ENCODE peak calls at places on chromosome 16, in seven cellular contexts. N is HCT116, I is H1, J is GM12878, G is K562, T is SK-N-SH, L is HepG2. M is an unnamed sample.

GRCh38 chr16:85864965-85865364 is 34.0 kb upstream of the IRF8 start:
- DNase-seq in N (no peak), L (no peak), J (no peak), T (no peak), I (no peak), G (no peak), M (no peak)

GRCh38 chr16:27431773-27432599 is 30.0 kb downstream of the IL21R start:
- DNase-seq in N (no peak), I (no peak), J (no peak), L (no peak), G (no peak), T (no peak), M (no peak)

GRCh38 chr16:79288046-79288445 is 312.5 kb downstream of the MAF start:
- DNase-seq in I (no peak), L (no peak), J (no peak), N (no peak), T (no peak), G (no peak), M (no peak)

GRCh38 chr16:84262939-84263338 is 23.1 kb upstream of the KCNG4 start:
- DNase-seq in T (no peak), G (no peak), L (no peak), J (no peak), I (no peak), N (no peak), M (no peak)

GRCh38 chr16:8675183-8676159 is 1.1 kb downstream of the ABAT start:
- DNase-seq in J (no peak), L (peak), G (no peak), T (peak), I (no peak), N (no peak), M (no peak)

GRCh38 chr16:68744744-68745280 is 7.7 kb downstream of the CDH1 start:
- DNase-seq in T (no peak), G (no peak), I (no peak), N (peak), L (peak), J (no peak), M (peak)

GRCh38 chr16:71353736-71354135 is 4.8 kb upstream of the CALB2 start:
- DNase-seq in T (no peak), N (no peak), I (no peak), J (no peak), L (no peak), G (no peak), M (no peak)

GRCh38 chr16:424033-424622 is 1.3 kb upstream of the RAB11FIP3 start:
- DNase-seq in I (no peak), N (no peak), L (peak), G (no peak), T (no peak), J (no peak), M (no peak)

GRCh38 chr16:396605-397004 is 394 bp upstream of the NME4 start:
- DNase-seq in T (peak), J (no peak), G (peak), N (no peak), L (peak), I (no peak), M (no peak)

GRCh38 chr16:51302042-51302441 is 151.0 kb upstream of the SALL1 start:
- DNase-seq in G (no peak), L (no peak), J (no peak), T (no peak), N (no peak), I (no peak), M (no peak)

GRCh38 chr16:59263980-59264379 is 529.9 kb upstream of the GOT2 start:
- DNase-seq in G (no peak), N (no peak), J (no peak), I (no peak), T (no peak), L (no peak), M (no peak)

GRCh38 chr16:62029947-62030346 is 6.3 kb downstream of the CDH8 start:
- DNase-seq in T (no peak), G (no peak), I (no peak), J (no peak), L (no peak), N (no peak), M (no peak)

DNA sequence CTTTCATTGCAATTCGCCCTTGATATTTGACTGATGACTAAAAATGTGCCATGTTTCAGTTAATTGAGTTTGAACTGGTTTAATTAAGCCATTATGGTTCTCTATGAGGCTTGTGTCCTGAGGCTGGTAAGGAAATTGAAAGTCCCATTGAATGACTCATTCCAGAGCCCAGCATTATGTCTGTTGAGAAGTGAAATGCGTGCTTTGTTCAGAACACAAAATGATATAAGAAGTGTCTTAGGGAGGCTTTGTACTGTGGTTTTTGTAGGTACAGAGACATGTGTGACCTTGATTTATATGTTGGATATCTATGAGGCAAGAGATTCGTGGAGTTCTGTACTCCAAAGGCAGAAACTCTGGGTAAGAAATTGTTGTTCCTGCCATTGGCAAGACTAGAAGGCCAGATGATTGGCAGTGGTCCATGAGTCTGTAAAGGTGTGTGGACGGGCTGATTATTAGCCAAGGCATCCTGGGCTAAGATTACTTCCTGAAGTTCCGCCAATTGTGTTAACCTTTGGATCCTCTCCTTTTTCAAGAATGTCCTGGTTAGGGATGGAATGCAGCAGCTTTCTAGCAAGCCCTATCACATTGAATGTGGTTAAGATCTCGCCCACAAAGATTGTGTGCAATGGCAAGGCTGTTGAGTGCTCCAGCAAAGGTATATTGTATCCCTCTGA is 103.7 kb downstream of the NPIPB5 start:
- DNase-seq in N (no peak), G (no peak), I (no peak), J (no peak), L (peak), T (no peak), M (no peak)
- TF ChIP-seq JUND in N (no peak), G (no peak), I (no peak), J (no peak), L (no peak), T (no peak), M (no peak)

DNA sequence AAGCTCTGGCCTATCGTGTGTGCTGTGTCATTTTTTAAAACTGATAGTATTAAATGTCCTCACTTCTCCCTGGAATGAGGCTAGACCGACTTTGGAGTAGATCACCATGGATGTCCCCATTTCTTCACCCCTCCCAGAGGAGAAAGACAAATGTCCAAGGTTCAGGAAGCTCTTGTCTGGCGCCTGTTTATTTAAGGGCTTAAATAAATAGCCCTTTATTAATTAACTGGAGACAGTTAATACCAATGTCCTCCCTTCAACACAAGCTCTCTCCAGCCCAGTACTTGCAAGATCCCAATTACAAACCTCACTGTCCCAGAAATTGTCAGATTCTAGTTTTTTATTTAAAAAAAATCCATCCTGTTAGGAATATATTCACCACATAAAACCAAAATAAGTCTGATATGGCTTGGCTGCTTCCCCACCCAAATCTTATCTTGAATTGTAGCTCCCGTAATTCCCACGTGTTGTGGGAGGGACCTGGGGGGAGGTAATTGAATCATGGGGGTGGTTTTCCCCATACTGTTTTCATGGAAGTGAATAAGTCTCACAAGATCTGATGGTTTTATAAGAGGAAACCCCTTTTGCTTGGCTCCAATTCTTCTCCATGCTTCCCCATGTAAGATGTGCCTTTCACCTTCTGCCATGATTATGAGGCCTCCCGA is 344.4 kb downstream of the SHISA9 start:
- DNase-seq in L (peak), T (no peak), I (no peak), N (no peak), G (no peak), J (no peak), M (no peak)
- TF ChIP-seq JUND in L (peak), T (no peak), I (no peak), N (no peak), G (no peak), J (no peak), M (no peak)

GRCh38 chr16:75732871-75733270 is 6.6 kb upstream of the CPHXL start:
- DNase-seq in J (no peak), I (no peak), G (no peak), N (no peak), L (no peak), T (no peak), M (no peak)

GRCh38 chr16:75733305-75734141 is 7.2 kb upstream of the CPHXL start:
- DNase-seq in L (no peak), T (no peak), I (no peak), G (no peak), J (no peak), N (no peak), M (peak)
- TF ChIP-seq JUND in L (no peak), T (no peak), I (no peak), G (no peak), J (no peak), N (no peak), M (no peak)

DNA sequence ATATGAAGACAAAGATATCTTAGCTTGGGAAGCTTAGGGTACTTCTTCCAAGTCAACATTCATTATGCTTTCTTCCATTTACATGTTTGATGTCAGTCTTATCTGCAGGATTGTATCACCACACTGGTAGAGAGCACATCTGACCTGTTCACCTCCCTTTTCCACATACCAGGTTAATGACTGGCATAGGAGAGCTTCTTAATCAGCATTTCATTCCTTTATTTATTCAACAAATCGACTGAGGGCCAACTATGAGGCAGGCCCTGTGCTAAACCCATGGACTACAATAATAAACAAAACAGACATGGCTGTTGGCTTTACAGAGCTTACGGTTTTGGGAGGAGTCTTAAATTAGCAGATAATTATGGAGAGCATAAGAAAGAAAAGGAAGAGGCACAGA is 378.1 kb upstream of the CDH11 start:
- DNase-seq in T (no peak), N (no peak), J (no peak), G (no peak), L (no peak), I (no peak), M (no peak)
- TF ChIP-seq JUND in T (no peak), N (no peak), J (no peak), G (no peak), L (no peak), I (no peak), M (no peak)

M was measured in T47D.